ENCODE peak calls at places on chromosomes 7 and 10, in eight cellular contexts. I is activated CD8-positive, alpha-beta memory T cell treated with anti-CD3 and anti-CD28 coated beads for 24 hours; T is T1000; V is putamen; U is CD8-positive, alpha-beta memory T cell; S is ELR; Z is IMR-90; G is activated T-helper 1 cell treated with anti-CD3 and anti-CD28 coated beads, Interleukin-12 subunit alpha, Interleukin-12 subunit beta, Interleukin-2, Interleukin-4 antibody, amounts not matched to agents 30 ng/mL and 10 ng/mL and 1 ng/mL, durations not matched to agents 14 hours and 24 hours and 36 hours. R is an unnamed sample.

GRCh38 chr10:5565671-5566581 is 41.2 kb downstream of the CALML3 start:
- DNase-seq in G (no peak), T (no peak), V (no peak), I (no peak), Z (peak), U (no peak), S (peak), R (peak)

GRCh38 chr7:143205560-143206293 is 16.1 kb upstream of the TAS2R40 start:
- DNase-seq in U (no peak), S (no peak), T (no peak), Z (no peak), I (no peak), V (peak), G (no peak), R (no peak)

GRCh38 chr10:122323941-122324675 is 50.4 kb upstream of the PLEKHA1 start:
- DNase-seq in T (no peak), G (no peak), I (no peak), Z (no peak), S (no peak), U (no peak), V (no peak), R (peak)

GRCh38 chr7:101465131-101465530 is 102.5 kb downstream of the COL26A1 start:
- DNase-seq in Z (no peak), V (no peak), S (no peak), T (no peak), U (no peak), G (no peak), I (no peak), R (no peak)

GRCh38 chr7:93043393-93043985 is 74.3 kb downstream of the SAMD9 start:
- DNase-seq in I (no peak), U (no peak), S (peak), Z (peak), V (no peak), T (peak), G (no peak), R (peak)

GRCh38 chr10:130647341-130647740 is 511.1 kb downstream of the GLRX3 start:
- DNase-seq in I (no peak), S (no peak), Z (no peak), T (no peak), V (no peak), G (no peak), U (no peak), R (no peak)

GRCh38 chr10:60677541-60678129 is 100.6 kb upstream of the CDK1 start:
- DNase-seq in Z (no peak), G (no peak), S (no peak), U (no peak), I (no peak), V (no peak), T (no peak), R (no peak)

GRCh38 chr7:105600720-105601550 is 19.6 kb upstream of the EFCAB10 start:
- DNase-seq in G (no peak), V (no peak), I (no peak), U (no peak), S (no peak), T (no peak), Z (no peak), R (peak)

GRCh38 chr10:106513328-106513727 is 651.2 kb downstream of the SORCS1 start:
- DNase-seq in Z (peak), S (peak), I (no peak), V (peak), G (no peak), U (no peak), T (no peak), R (peak)

GRCh38 chr7:107980671-107981190 is 22.2 kb downstream of the LAMB1 start:
- DNase-seq in Z (no peak), T (no peak), G (no peak), I (no peak), V (no peak), S (no peak), U (no peak), R (no peak)

GRCh38 chr10:63105811-63106755 is 27.0 kb upstream of the NRBF2 start:
- DNase-seq in U (no peak), V (no peak), I (no peak), S (peak), T (peak), G (no peak), Z (peak), R (peak)

GRCh38 chr10:128557149-128557548 is 430.9 kb upstream of the MKI67 start:
- DNase-seq in U (no peak), S (no peak), G (no peak), T (no peak), Z (no peak), I (no peak), V (no peak), R (no peak)

GRCh38 chr10:17216217-17216900 is 11.7 kb upstream of the VIM start:
- DNase-seq in V (no peak), I (no peak), T (no peak), Z (peak), U (no peak), S (peak), G (peak), R (peak)

GRCh38 chr10:93542358-93542791 is 24.1 kb upstream of the FFAR4 start:
- DNase-seq in Z (peak), T (no peak), I (no peak), S (no peak), U (no peak), G (no peak), V (no peak), R (peak)

GRCh38 chr10:113612154-113612553 is 51.7 kb downstream of the NRAP start:
- DNase-seq in U (no peak), I (no peak), T (no peak), G (no peak), S (no peak), V (peak), Z (no peak), R (no peak)

GRCh38 chr7:84187813-84188212 is 6.8 kb downstream of the SEMA3A start:
- DNase-seq in S (peak), Z (peak), V (no peak), T (no peak), I (no peak), U (no peak), G (no peak), R (peak)

GRCh38 chr10:106181491-106181890 is 983.0 kb downstream of the SORCS1 start:
- DNase-seq in T (no peak), G (no peak), Z (peak), V (no peak), U (no peak), S (no peak), I (no peak), R (no peak)

GRCh38 chr7:132858760-132859159 is 223.1 kb downstream of the CHCHD3 start:
- DNase-seq in U (no peak), G (no peak), V (no peak), S (no peak), T (no peak), I (no peak), Z (no peak), R (no peak)

GRCh38 chr7:44226396-44226753 is 25.6 kb downstream of the YKT6 start:
- DNase-seq in U (no peak), G (no peak), Z (no peak), I (no peak), V (no peak), S (no peak), T (no peak), R (no peak)

GRCh38 chr10:45044290-45044689 is 43.6 kb downstream of the ZNF22 start:
- DNase-seq in I (no peak), Z (no peak), S (no peak), V (no peak), G (no peak), T (no peak), U (no peak), R (no peak)

GRCh38 chr7:18414885-18415284 is 80.7 kb upstream of the HDAC9 start:
- DNase-seq in S (no peak), T (no peak), U (no peak), V (no peak), I (no peak), G (no peak), Z (no peak), R (no peak)

GRCh38 chr10:121169406-121169805 is 318.2 kb downstream of the WDR11 start:
- DNase-seq in Z (no peak), U (no peak), S (no peak), V (no peak), T (no peak), I (no peak), G (no peak), R (peak)

GRCh38 chr7:16416289-16417282 is 4.8 kb downstream of the CRPPA start:
- DNase-seq in U (no peak), G (no peak), T (no peak), I (no peak), V (no peak), S (peak), Z (peak), R (peak)

GRCh38 chr10:73771722-73772279 is 10.0 kb upstream of the CHCHD1 start:
- DNase-seq in T (no peak), I (no peak), U (peak), Z (peak), V (peak), S (peak), G (peak), R (peak)

GRCh38 chr10:22349758-22350157 is 4.5 kb downstream of the SPAG6 start:
- DNase-seq in V (no peak), Z (no peak), G (no peak), T (no peak), S (no peak), I (no peak), U (no peak), R (no peak)

GRCh38 chr7:106309352-106309751 is 24.6 kb upstream of the NAMPT start:
- DNase-seq in I (no peak), S (peak), G (no peak), V (no peak), T (no peak), U (no peak), Z (no peak), R (peak)

GRCh38 chr10:132685121-132685891 is 100.6 kb downstream of the NKX6-2 start:
- DNase-seq in T (peak), S (peak), V (peak), G (no peak), Z (peak), I (peak), U (no peak), R (peak)

GRCh38 chr10:102799691-102800435 is 37.4 kb downstream of the CYP17A1 start:
- DNase-seq in G (no peak), T (no peak), S (no peak), U (no peak), Z (no peak), I (no peak), V (no peak), R (no peak)

GRCh38 chr10:29646238-29646902 is 11.6 kb upstream of the SVIL start:
- DNase-seq in S (peak), I (no peak), G (no peak), V (no peak), Z (peak), T (peak), U (no peak), R (peak)

GRCh38 chr10:627032-627992 is 62.2 kb downstream of the DIP2C start:
- DNase-seq in Z (no peak), V (peak), T (no peak), S (no peak), I (no peak), U (no peak), G (no peak), R (no peak)

GRCh38 chr10:104330168-104331117 is 7.8 kb downstream of the ITPRIP start:
- DNase-seq in S (peak), I (no peak), Z (peak), G (no peak), T (peak), U (no peak), V (no peak), R (peak)

GRCh38 chr7:42746226-42746625 is 165.6 kb downstream of the C7orf25 start:
- DNase-seq in U (no peak), I (no peak), T (no peak), Z (no peak), G (no peak), V (no peak), S (peak), R (peak)

GRCh38 chr7:19268737-19269136 is 123.5 kb upstream of the FERD3L start:
- DNase-seq in Z (peak), U (no peak), T (no peak), V (no peak), I (no peak), S (no peak), G (no peak), R (peak)

GRCh38 chr7:42893341-42894242 is 18.3 kb downstream of the C7orf25 start:
- DNase-seq in G (no peak), Z (no peak), U (no peak), T (no peak), S (no peak), I (no peak), V (no peak), R (no peak)

GRCh38 chr10:89755374-89755773 is 54.0 kb downstream of the KIF20B start:
- DNase-seq in V (no peak), T (no peak), S (no peak), U (no peak), Z (no peak), I (no peak), G (no peak), R (no peak)

GRCh38 chr10:133226251-133226808 is 3.7 kb upstream of the UTF1 start:
- DNase-seq in S (no peak), T (no peak), U (no peak), Z (no peak), I (no peak), G (no peak), V (no peak), R (peak)

R was measured in epithelial cell of esophagus.